ENCODE peak calls at places on chromosomes 2 and 18, in four cellular contexts. One of them, this sample, is unnamed.

GRCh38 chr2:213238753-213239591 is 45.3 kb upstream of the SPAG16 start:
- DNase-seq in K562: no peak
- DNase-seq in HEK293T: no peak
- DNase-seq in GM12878: no peak
- DNase-seq in this sample: peak

GRCh38 chr2:72915907-72916742 is 1.2 kb upstream of the EMX1 start:
- DNase-seq in K562: peak
- DNase-seq in HEK293T: peak
- DNase-seq in GM12878: no peak
- DNase-seq in this sample: peak

GRCh38 chr2:186523781-186524180 is 37.7 kb downstream of the ZC3H15 start:
- DNase-seq in K562: no peak
- DNase-seq in HEK293T: no peak
- DNase-seq in GM12878: no peak
- DNase-seq in this sample: no peak

GRCh38 chr2:69770747-69771146 is 28.8 kb downstream of the ANXA4 start:
- DNase-seq in K562: no peak
- DNase-seq in HEK293T: no peak
- DNase-seq in GM12878: no peak
- DNase-seq in this sample: no peak

GRCh38 chr2:1979101-1979500 is 234.8 kb upstream of the PXDN start:
- DNase-seq in K562: no peak
- DNase-seq in HEK293T: no peak
- DNase-seq in GM12878: no peak
- DNase-seq in this sample: no peak

GRCh38 chr18:26764584-26764983 is 100.9 kb downstream of the AQP4 start:
- DNase-seq in K562: no peak
- DNase-seq in HEK293T: no peak
- DNase-seq in GM12878: no peak
- DNase-seq in this sample: no peak

GRCh38 chr2:60260646-60261296 is 292.7 kb downstream of the BCL11A start:
- DNase-seq in K562: peak
- DNase-seq in HEK293T: no peak
- DNase-seq in GM12878: no peak
- DNase-seq in this sample: no peak

GRCh38 chr18:50161806-50162205 is 33.1 kb downstream of the MYO5B start:
- DNase-seq in K562: no peak
- DNase-seq in HEK293T: no peak
- DNase-seq in GM12878: no peak
- DNase-seq in this sample: no peak

GRCh38 chr2:171216631-171217030 is 55.9 kb upstream of the TLK1 start:
- DNase-seq in K562: no peak
- DNase-seq in HEK293T: no peak
- DNase-seq in GM12878: no peak
- DNase-seq in this sample: no peak

GRCh38 chr2:46538393-46538792 is 59.0 kb downstream of the TMEM247 start:
- DNase-seq in K562: no peak
- DNase-seq in HEK293T: no peak
- DNase-seq in GM12878: no peak
- DNase-seq in this sample: no peak

GRCh38 chr2:114933671-114934241 is 491.3 kb downstream of the DPP10 start:
- DNase-seq in K562: no peak
- DNase-seq in HEK293T: no peak
- DNase-seq in GM12878: no peak
- DNase-seq in this sample: no peak

GRCh38 chr18:267380-267687 is 513 bp downstream of the THOC1 start:
- DNase-seq in K562: no peak
- DNase-seq in HEK293T: no peak
- DNase-seq in GM12878: no peak
- DNase-seq in this sample: no peak

GRCh38 chr2:217953531-217953932 is 49.3 kb downstream of the TNS1 start:
- DNase-seq in K562: no peak
- DNase-seq in HEK293T: no peak
- DNase-seq in GM12878: no peak
- DNase-seq in this sample: no peak

GRCh38 chr2:238406222-238406997 is 20.3 kb upstream of the ASB1 start:
- DNase-seq in K562: no peak
- DNase-seq in HEK293T: no peak
- DNase-seq in GM12878: no peak
- DNase-seq in this sample: no peak

GRCh38 chr2:63840081-63840784 is 1.5 kb upstream of the UGP2 start:
- DNase-seq in K562: no peak
- DNase-seq in HEK293T: no peak
- DNase-seq in GM12878: no peak
- DNase-seq in this sample: no peak

GRCh38 chr2:207161247-207161646 is 4.5 kb downstream of the KLF7 start:
- DNase-seq in K562: no peak
- DNase-seq in HEK293T: no peak
- DNase-seq in GM12878: no peak
- DNase-seq in this sample: no peak

GRCh38 chr2:104864751-104865470 is 11.0 kb downstream of the POU3F3 start:
- DNase-seq in K562: no peak
- DNase-seq in HEK293T: no peak
- DNase-seq in GM12878: no peak
- DNase-seq in this sample: no peak

GRCh38 chr18:8469793-8470192 is 139.4 kb upstream of the RAB12 start:
- DNase-seq in K562: no peak
- DNase-seq in HEK293T: no peak
- DNase-seq in GM12878: no peak
- DNase-seq in this sample: no peak

GRCh38 chr2:74778381-74779371 is 55.3 kb upstream of the HK2 start:
- DNase-seq in K562: no peak
- DNase-seq in HEK293T: no peak
- DNase-seq in GM12878: no peak
- DNase-seq in this sample: peak

GRCh38 chr18:48819276-48819675 is 131.5 kb downstream of the SMAD7 start:
- DNase-seq in K562: no peak
- DNase-seq in HEK293T: no peak
- DNase-seq in GM12878: no peak
- DNase-seq in this sample: no peak

GRCh38 chr18:69787825-69788547 is 159.7 kb downstream of the CD226 start:
- DNase-seq in K562: peak
- DNase-seq in HEK293T: no peak
- DNase-seq in GM12878: no peak
- DNase-seq in this sample: peak

GRCh38 chr2:79910643-79911042 is 393.9 kb downstream of the LRRTM1 start:
- DNase-seq in K562: no peak
- DNase-seq in HEK293T: no peak
- DNase-seq in GM12878: no peak
- DNase-seq in this sample: no peak

GRCh38 chr2:156590313-156590712 is 154.1 kb downstream of the GPD2 start:
- DNase-seq in K562: no peak
- DNase-seq in HEK293T: no peak
- DNase-seq in GM12878: no peak
- DNase-seq in this sample: no peak

GRCh38 chr18:79410731-79411613 is 15.2 kb downstream of the NFATC1 start:
- DNase-seq in K562: no peak
- DNase-seq in HEK293T: no peak
- DNase-seq in GM12878: no peak
- DNase-seq in this sample: no peak

GRCh38 chr2:188199716-188200128 is 92.0 kb upstream of the GULP1 start:
- DNase-seq in K562: no peak
- DNase-seq in HEK293T: no peak
- DNase-seq in GM12878: no peak
- DNase-seq in this sample: peak

GRCh38 chr2:18550383-18550905 is 10.0 kb downstream of the RDH14 start:
- DNase-seq in K562: no peak
- DNase-seq in HEK293T: no peak
- DNase-seq in GM12878: no peak
- DNase-seq in this sample: no peak

GRCh38 chr2:18544171-18544570 is 16.3 kb downstream of the RDH14 start:
- DNase-seq in K562: no peak
- DNase-seq in HEK293T: no peak
- DNase-seq in GM12878: no peak
- DNase-seq in this sample: no peak

GRCh38 chr2:18545384-18545783 is 15.1 kb downstream of the RDH14 start:
- DNase-seq in K562: no peak
- DNase-seq in HEK293T: no peak
- DNase-seq in GM12878: no peak
- DNase-seq in this sample: no peak

GRCh38 chr2:18548618-18549017 is 11.8 kb downstream of the RDH14 start:
- DNase-seq in K562: no peak
- DNase-seq in HEK293T: no peak
- DNase-seq in GM12878: no peak
- DNase-seq in this sample: no peak

DNA sequence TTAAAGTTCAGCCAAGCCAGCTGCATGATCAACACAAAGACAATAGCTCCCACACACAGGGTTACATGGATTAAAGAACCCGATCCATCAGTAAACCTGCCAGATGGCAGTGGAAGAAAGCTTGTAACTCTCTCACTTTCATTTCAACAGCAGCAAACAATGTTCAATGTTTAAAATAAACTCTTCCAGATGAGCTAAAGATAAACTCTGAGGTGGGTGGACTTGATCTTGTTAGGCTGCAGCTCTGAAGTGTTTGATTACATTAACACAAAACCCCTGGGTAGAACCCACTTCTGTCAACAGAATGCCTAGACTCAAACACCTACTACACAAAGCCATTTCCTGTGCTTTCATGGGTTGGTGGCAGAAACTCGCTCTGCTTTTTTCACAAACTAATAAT is 13.9 kb downstream of the RDH14 start:
- DNase-seq in K562: no peak
- DNase-seq in HEK293T: no peak
- DNase-seq in GM12878: no peak
- DNase-seq in this sample: peak
- TF ChIP-seq FOXK2 in K562: no peak
- TF ChIP-seq FOXK2 in HEK293T: no peak
- TF ChIP-seq FOXK2 in GM12878: no peak
- TF ChIP-seq FOXK2 in this sample: no peak

GRCh38 chr18:11149441-11150270 is at the start of gene PIEZO2:
- DNase-seq in K562: peak
- DNase-seq in HEK293T: peak
- DNase-seq in GM12878: peak
- DNase-seq in this sample: peak

GRCh38 chr18:11147371-11147860 is 2.0 kb downstream of the PIEZO2 start:
- DNase-seq in K562: no peak
- DNase-seq in HEK293T: no peak
- DNase-seq in GM12878: no peak
- DNase-seq in this sample: no peak

GRCh38 chr18:11146947-11147345 is 2.4 kb downstream of the PIEZO2 start:
- DNase-seq in K562: no peak
- DNase-seq in HEK293T: no peak
- DNase-seq in GM12878: no peak
- DNase-seq in this sample: no peak

GRCh38 chr18:11148655-11149440 is 521 bp downstream of the PIEZO2 start:
- DNase-seq in K562: no peak
- DNase-seq in HEK293T: no peak
- DNase-seq in GM12878: no peak
- DNase-seq in this sample: no peak

DNA sequence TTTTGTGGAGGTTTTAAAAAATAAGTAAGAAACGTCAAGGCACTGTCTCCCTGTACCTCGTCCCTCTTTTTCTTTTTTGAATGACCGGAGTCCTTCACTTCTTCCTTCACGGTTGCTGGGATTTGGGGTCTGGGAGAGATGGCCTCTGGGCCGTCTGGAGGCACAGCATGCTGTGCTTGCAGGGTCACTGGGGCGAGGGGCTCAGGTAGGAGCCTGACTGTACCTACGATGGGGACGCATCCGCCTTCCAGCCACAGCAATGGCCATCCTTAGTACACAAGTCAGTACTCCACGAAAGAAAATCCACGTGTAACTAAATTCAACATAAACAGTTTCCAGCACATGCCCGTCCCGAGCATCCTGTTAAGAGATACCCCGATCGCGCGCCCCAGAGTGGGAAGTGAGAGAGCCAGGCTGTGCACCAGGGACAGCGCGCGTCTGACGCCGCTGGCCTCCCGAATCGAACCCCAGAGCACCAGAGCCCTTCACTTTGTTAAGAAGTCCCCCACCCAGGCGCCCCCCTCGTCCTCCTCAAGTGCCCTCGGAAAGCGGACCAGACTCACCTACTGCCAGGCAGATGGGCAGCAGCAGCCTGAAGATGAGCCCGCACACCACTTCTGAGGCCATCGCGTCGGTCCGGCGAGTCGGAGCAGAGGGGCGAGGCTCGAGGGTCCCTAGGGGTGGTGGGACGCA is 1.3 kb downstream of the PIEZO2 start:
- DNase-seq in K562: no peak
- DNase-seq in HEK293T: no peak
- DNase-seq in GM12878: no peak
- DNase-seq in this sample: no peak
- TF ChIP-seq FOXK2 in K562: no peak
- TF ChIP-seq FOXK2 in HEK293T: no peak
- TF ChIP-seq FOXK2 in GM12878: no peak
- TF ChIP-seq FOXK2 in this sample: no peak

GRCh38 chr2:96760986-96761832 is 507 bp downstream of the CNNM4 start:
- DNase-seq in K562: peak
- DNase-seq in HEK293T: no peak
- DNase-seq in GM12878: no peak
- DNase-seq in this sample: peak

GRCh38 chr2:96764253-96764637 is 3.5 kb downstream of the CNNM4 start:
- DNase-seq in K562: peak
- DNase-seq in HEK293T: no peak
- DNase-seq in GM12878: no peak
- DNase-seq in this sample: no peak

GRCh38 chr2:96760036-96760985 is at the start of gene CNNM4:
- DNase-seq in K562: peak
- DNase-seq in HEK293T: peak
- DNase-seq in GM12878: peak
- DNase-seq in this sample: peak

GRCh38 chr2:96763511-96764252 is 3.0 kb downstream of the CNNM4 start:
- DNase-seq in K562: peak
- DNase-seq in HEK293T: peak
- DNase-seq in GM12878: no peak
- DNase-seq in this sample: peak

GRCh38 chr2:96762529-96763253 is 2.0 kb downstream of the CNNM4 start:
- DNase-seq in K562: peak
- DNase-seq in HEK293T: no peak
- DNase-seq in GM12878: no peak
- DNase-seq in this sample: no peak
- TF ChIP-seq FOXK2 in K562: no peak
- TF ChIP-seq FOXK2 in HEK293T: no peak
- TF ChIP-seq FOXK2 in GM12878: no peak
- TF ChIP-seq FOXK2 in this sample: no peak

GRCh38 chr2:625415-626135 is 51.6 kb downstream of the TMEM18 start:
- DNase-seq in K562: no peak
- DNase-seq in HEK293T: no peak
- DNase-seq in GM12878: no peak
- DNase-seq in this sample: no peak
- TF ChIP-seq FOXK2 in K562: no peak
- TF ChIP-seq FOXK2 in HEK293T: no peak
- TF ChIP-seq FOXK2 in GM12878: no peak
- TF ChIP-seq FOXK2 in this sample: no peak

DNA sequence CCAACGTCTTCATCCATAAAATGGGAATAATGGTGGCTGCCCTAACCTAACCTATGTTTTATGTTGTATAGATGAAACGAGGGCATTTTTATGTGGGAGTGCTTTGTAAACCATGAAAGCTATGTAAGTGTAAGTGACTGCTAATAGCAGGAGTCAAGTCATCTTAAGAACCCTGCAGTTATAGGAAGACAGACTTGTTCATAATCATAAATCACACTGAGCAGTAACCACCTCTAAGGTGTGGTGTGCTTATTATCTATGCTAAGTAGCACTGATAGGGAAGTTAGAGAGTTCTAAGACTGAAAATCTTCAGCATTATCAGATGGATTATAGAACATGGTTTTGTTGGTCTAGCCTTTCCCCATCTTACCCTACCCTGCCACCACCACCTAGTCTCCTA is 24.2 kb upstream of the NRP2 start:
- DNase-seq in K562: no peak
- DNase-seq in HEK293T: no peak
- DNase-seq in GM12878: no peak
- DNase-seq in this sample: no peak
- TF ChIP-seq FOXK2 in K562: no peak
- TF ChIP-seq FOXK2 in HEK293T: no peak
- TF ChIP-seq FOXK2 in GM12878: no peak
- TF ChIP-seq FOXK2 in this sample: no peak